ENCODE peak calls at places on chromosome 2, in nine cellular contexts. X, J, D, S, W, A, I, O and K are unnamed samples.

GRCh38 chr2:202932425-202933138 is 20.5 kb downstream of the CARF start:
- DNase-seq in X (no peak), J (peak; percentile 46), D (peak; percentile 29), S (peak; percentile 58), W (no peak), A (no peak), I (no peak), O (peak; percentile 58), K (no peak)

GRCh38 chr2:129178356-129178755 is 801.1 kb upstream of the RAB6C start:
- DNase-seq in X (no peak), J (no peak), D (no peak), S (peak; percentile 83), W (no peak), A (no peak), I (no peak), O (peak; percentile 21), K (no peak)

GRCh38 chr2:112829247-112829646 is 7.3 kb downstream of the IL1B start:
- DNase-seq in X (no peak), J (no peak), D (no peak), S (peak; percentile 46), W (no peak), A (no peak), I (no peak), O (peak; percentile 18), K (no peak)

GRCh38 chr2:47201224-47201623 is 46.1 kb upstream of the STPG4 start:
- DNase-seq in X (no peak), J (no peak), D (peak; percentile 60), S (peak; percentile 65), W (no peak), A (no peak), I (no peak), O (peak; percentile 77), K (no peak)

GRCh38 chr2:232927793-232928563 is 57.9 kb downstream of the SNORC start:
- DNase-seq in X (no peak), J (no peak), D (no peak), S (no peak), W (no peak), A (no peak), I (no peak), O (no peak), K (no peak)

GRCh38 chr2:107068069-107068468 is 182.1 kb upstream of the ST6GAL2 start:
- DNase-seq in X (peak; percentile 12), J (no peak), D (no peak), S (no peak), W (no peak), A (no peak), I (no peak), O (no peak), K (no peak)

GRCh38 chr2:206212673-206213513 is 53.2 kb downstream of the EEF1B2 start:
- DNase-seq in X (no peak), J (peak; percentile 78), D (peak; percentile 51), S (peak; percentile 80), W (no peak), A (no peak), I (no peak), O (peak; percentile 90), K (no peak)

GRCh38 chr2:238107525-238108422 is 7.6 kb downstream of the ESPNL start:
- DNase-seq in X (peak; percentile 70), J (no peak), D (no peak), S (no peak), W (peak; percentile 50), A (no peak), I (peak; percentile 92), O (no peak), K (no peak)

GRCh38 chr2:128347701-128348504 is 29.2 kb upstream of the HS6ST1 start:
- DNase-seq in X (peak; percentile 30), J (peak; percentile 27), D (peak; percentile 61), S (peak; percentile 90), W (no peak), A (no peak), I (no peak), O (peak; percentile 91), K (peak; percentile 83)

GRCh38 chr2:892892-893291 is 57.8 kb upstream of the SNTG2 start:
- DNase-seq in X (no peak), J (no peak), D (no peak), S (no peak), W (no peak), A (no peak), I (no peak), O (no peak), K (no peak)

GRCh38 chr2:163039266-163039665 is 200.7 kb upstream of the KCNH7 start:
- DNase-seq in X (no peak), J (no peak), D (no peak), S (no peak), W (no peak), A (no peak), I (no peak), O (no peak), K (no peak)

GRCh38 chr2:98895901-98896300 is 40.1 kb downstream of the CRACDL start:
- DNase-seq in X (no peak), J (no peak), D (no peak), S (no peak), W (no peak), A (no peak), I (no peak), O (no peak), K (no peak)

GRCh38 chr2:105777071-105777482 is 32.4 kb downstream of the NCK2 start:
- DNase-seq in X (peak; percentile 43), J (no peak), D (no peak), S (no peak), W (no peak), A (no peak), I (peak; percentile 33), O (no peak), K (no peak)

GRCh38 chr2:159064446-159065301 is 96.2 kb downstream of the TANC1 start:
- DNase-seq in X (no peak), J (peak; percentile 49), D (peak; percentile 69), S (peak; percentile 67), W (no peak), A (no peak), I (no peak), O (peak; percentile 41), K (no peak)

GRCh38 chr2:201464547-201464946 is 13.0 kb downstream of the STRADB start:
- DNase-seq in X (no peak), J (no peak), D (no peak), S (no peak), W (no peak), A (no peak), I (no peak), O (no peak), K (no peak)

GRCh38 chr2:237434916-237435315 is 21.0 kb upstream of the COL6A3 start:
- DNase-seq in X (peak; percentile 45), J (no peak), D (peak; percentile 85), S (peak; percentile 92), W (peak; percentile 88), A (no peak), I (no peak), O (peak; percentile 76), K (no peak)

GRCh38 chr2:112275887-112276773 is 733 bp downstream of the ZC3H6 start:
- DNase-seq in X (peak; percentile 87), J (peak; percentile 63), D (peak; percentile 88), S (peak; percentile 95), W (peak; percentile 96), A (peak; percentile 55), I (peak; percentile 89), O (peak; percentile 90), K (peak; percentile 74)

GRCh38 chr2:231124833-231125232 is at the start of gene HTR2B:
- DNase-seq in X (no peak), J (no peak), D (no peak), S (peak; percentile 69), W (no peak), A (no peak), I (no peak), O (no peak), K (no peak)
- H3K4me3 ChIP-seq in X (no peak within 1 kb of the TSS), J (no peak within 1 kb of the TSS), D (peak within 1 kb of the TSS; percentile 0), S (no peak within 1 kb of the TSS), W (no peak within 1 kb of the TSS), A (peak within 1 kb of the TSS; percentile 7), I (no peak within 1 kb of the TSS), O (no peak within 1 kb of the TSS), K (no peak within 1 kb of the TSS)

GRCh38 chr2:75729861-75730260 is 19.1 kb upstream of the GCFC2 start:
- DNase-seq in X (no peak), J (no peak), D (peak; percentile 4), S (peak; percentile 23), W (peak; percentile 35), A (no peak), I (no peak), O (peak; percentile 6), K (no peak)
- TF ChIP-seq CTCF in X (no peak), J (peak; percentile 30), D (peak; percentile 24), S (peak; percentile 35), W (peak; percentile 21), A (peak; percentile 33), I (peak; percentile 65), O (peak; percentile 40), K (peak; percentile 18)

GRCh38 chr2:9310827-9311226 is 104.2 kb downstream of the ASAP2 start:
- DNase-seq in X (no peak), J (no peak), D (peak; percentile 37), S (no peak), W (no peak), A (no peak), I (no peak), O (peak; percentile 41), K (no peak)

GRCh38 chr2:9311488-9311887 is 104.9 kb downstream of the ASAP2 start:
- DNase-seq in X (peak; percentile 29), J (peak; percentile 74), D (peak; percentile 84), S (peak; percentile 80), W (no peak), A (no peak), I (no peak), O (peak; percentile 88), K (peak; percentile 75)

GRCh38 chr2:9308186-9308955 is 101.8 kb downstream of the ASAP2 start:
- DNase-seq in X (no peak), J (no peak), D (peak; percentile 44), S (peak; percentile 27), W (no peak), A (no peak), I (no peak), O (peak; percentile 39), K (no peak)

GRCh38 chr2:9309147-9309546 is 102.5 kb downstream of the ASAP2 start:
- DNase-seq in X (no peak), J (no peak), D (no peak), S (no peak), W (no peak), A (no peak), I (no peak), O (no peak), K (no peak)

GRCh38 chr2:9310390-9310789 is 103.8 kb downstream of the ASAP2 start:
- DNase-seq in X (peak; percentile 53), J (peak; percentile 77), D (peak; percentile 82), S (peak; percentile 80), W (no peak), A (no peak), I (no peak), O (peak; percentile 90), K (no peak)
- H3K4me3 ChIP-seq in X (no peak overlapping the region), J (no peak overlapping the region), D (no peak overlapping the region), S (no peak overlapping the region), W (no peak overlapping the region), A (no peak overlapping the region), I (no peak overlapping the region), O (no peak overlapping the region), K (no peak overlapping the region)

DNA sequence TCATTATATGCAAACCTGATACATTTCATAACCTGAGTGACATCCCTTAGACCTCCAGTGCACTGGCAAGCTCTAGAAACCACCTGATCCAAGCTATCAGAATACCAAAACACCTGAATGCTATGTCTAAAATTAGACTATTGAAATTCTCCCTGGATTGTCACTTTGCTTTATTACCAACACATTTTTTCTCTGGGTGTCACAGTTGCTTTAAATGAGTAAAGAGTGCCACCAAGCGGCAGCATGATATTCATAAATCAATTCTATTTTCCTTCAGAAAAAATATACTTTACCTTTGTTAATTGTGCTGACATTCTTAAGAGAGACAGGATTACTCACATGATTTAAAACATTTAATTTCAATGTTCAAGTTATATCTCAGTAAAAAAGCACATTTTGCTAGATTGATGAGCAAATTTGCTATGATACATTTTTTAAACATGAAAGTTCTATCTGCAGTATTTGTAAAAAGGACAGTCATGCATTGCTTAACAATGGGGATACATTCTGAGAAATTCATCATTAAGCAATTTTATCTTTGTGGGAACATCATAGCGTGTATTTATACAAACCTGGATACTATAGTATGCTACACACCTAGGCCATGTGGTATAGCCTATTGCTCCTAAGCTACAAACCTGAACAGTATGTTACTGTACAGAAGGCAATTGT is 338.4 kb upstream of the SLC39A10 start:
- DNase-seq in X (peak; percentile 35), J (no peak), D (peak; percentile 65), S (peak; percentile 63), W (peak; percentile 69), A (no peak), I (peak; percentile 65), O (peak; percentile 34), K (peak; percentile 46)
- TF ChIP-seq CTCF in X (peak; percentile 60), J (peak; percentile 49), D (peak; percentile 33), S (peak; percentile 52), W (peak; percentile 39), A (peak; percentile 45), I (peak; percentile 96), O (peak; percentile 56), K (no peak)